ENCODE peak calls at places on chromosomes 4 and X, in seven cellular contexts. F, W, U, T, G, Q and H are unnamed samples.

GRCh38 chr4:24089831-24090531 is 200.1 kb upstream of the PPARGC1A start:
- DNase-seq in F (no peak), W (no peak), U (no peak), T (no peak), G (no peak), Q (no peak), H (peak; percentile 3)

GRCh38 chr4:15878011-15878410 is 60.5 kb downstream of the FGFBP1 start:
- DNase-seq in F (no peak), W (no peak), U (no peak), T (no peak), G (no peak), Q (no peak), H (no peak)

GRCh38 chr4:65552071-65552470 is 118.2 kb downstream of the EPHA5 start:
- DNase-seq in F (no peak), W (no peak), U (no peak), T (no peak), G (no peak), Q (no peak), H (no peak)

GRCh38 chr4:16449381-16449780 is 223.1 kb upstream of the TAPT1 start:
- DNase-seq in F (no peak), W (no peak), U (no peak), T (no peak), G (no peak), Q (no peak), H (no peak)

GRCh38 chr4:32485976-32486375 is 1765.8 kb downstream of the PCDH7 start:
- DNase-seq in F (no peak), W (no peak), U (peak; percentile 2), T (no peak), G (no peak), Q (no peak), H (no peak)

GRCh38 chrX:7088968-7089615 is 58.4 kb upstream of the STS start:
- DNase-seq in F (no peak), W (no peak), U (no peak), T (peak; percentile 25), G (no peak), Q (no peak), H (peak; percentile 15)

GRCh38 chr4:1488357-1488756 is 82.1 kb upstream of the NKX1-1 start:
- DNase-seq in F (no peak), W (no peak), U (no peak), T (no peak), G (no peak), Q (no peak), H (no peak)

GRCh38 chr4:112895785-112896184 is 153.7 kb upstream of the ANK2 start:
- DNase-seq in F (no peak), W (peak; percentile 10), U (no peak), T (no peak), G (no peak), Q (peak; percentile 11), H (peak; percentile 74)

GRCh38 chr4:9944431-9945425 is 76.6 kb downstream of the SLC2A9 start:
- DNase-seq in F (no peak), W (no peak), U (no peak), T (no peak), G (no peak), Q (no peak), H (no peak)